ENCODE peak calls at places on chromosomes 7 and 10, in nine cellular contexts. C is HuH-7; X is activated gamma-delta T cell treated with Interleukin-2 at 50 U/mL for 16 hours; Q is stimulated activated CD4-positive, alpha-beta T cell treated with anti-CD3 and anti-CD28 coated beads, Interleukin-15, amount 100 ng/mL, for 48 hours; O is sciatic nerve; K is lung microvascular endothelial cell; F is dorsolateral prefrontal cortex; I is NCI-H1105; N is activated naive CD4-positive, alpha-beta T cell. Y is an unnamed sample.

GRCh38 chr10:119401671-119402395 is 140.7 kb downstream of the RGS10 start:
- DNase-seq in C (no peak), X (no peak), Q (no peak), O (peak), K (peak), F (no peak), I (no peak), N (no peak), Y (no peak)

GRCh38 chr10:48462482-48463020 is 142.3 kb downstream of the ARHGAP22 start:
- DNase-seq in C (no peak), X (no peak), Q (no peak), O (no peak), K (no peak), F (peak), I (no peak), N (no peak), Y (peak)

GRCh38 chr7:77353407-77353721 is 62.8 kb downstream of the GSAP start:
- DNase-seq in C (no peak), X (no peak), Q (no peak), O (no peak), K (no peak), F (no peak), I (no peak), N (no peak), Y (no peak)

GRCh38 chr10:3263082-3263481 is 90.5 kb upstream of the PITRM1 start:
- DNase-seq in C (no peak), X (no peak), Q (no peak), O (no peak), K (peak), F (no peak), I (no peak), N (no peak), Y (no peak)

GRCh38 chr7:74612015-74612829 is 45.3 kb upstream of the GTF2I start:
- DNase-seq in C (no peak), X (no peak), Q (no peak), O (no peak), K (no peak), F (no peak), I (peak), N (no peak), Y (no peak)

GRCh38 chr7:8356071-8356470 is 77.3 kb upstream of the NXPH1 start:
- DNase-seq in C (no peak), X (no peak), Q (no peak), O (no peak), K (no peak), F (no peak), I (no peak), N (no peak), Y (no peak)

GRCh38 chr7:45610019-45610418 is 35.9 kb downstream of the ADCY1 start:
- DNase-seq in C (no peak), X (no peak), Q (no peak), O (no peak), K (no peak), F (no peak), I (no peak), N (no peak), Y (no peak)

GRCh38 chr7:69654381-69654780 is 56.1 kb downstream of the AUTS2 start:
- DNase-seq in C (no peak), X (no peak), Q (no peak), O (no peak), K (no peak), F (no peak), I (peak), N (no peak), Y (no peak)

GRCh38 chr7:43292384-43292783 is 179.9 kb downstream of the HECW1 start:
- DNase-seq in C (no peak), X (no peak), Q (no peak), O (no peak), K (no peak), F (no peak), I (no peak), N (no peak), Y (no peak)

GRCh38 chr7:142432386-142432785 is 174.5 kb upstream of the PRSS58 start:
- DNase-seq in C (no peak), X (no peak), Q (no peak), O (no peak), K (peak), F (no peak), I (no peak), N (no peak), Y (no peak)

GRCh38 chr10:97631098-97631497 is 2.2 kb downstream of the MORN4 start:
- DNase-seq in C (no peak), X (no peak), Q (no peak), O (no peak), K (no peak), F (no peak), I (no peak), N (no peak), Y (no peak)

GRCh38 chr7:55574062-55574717 is 1.9 kb upstream of the VOPP1 start:
- DNase-seq in C (no peak), X (no peak), Q (no peak), O (no peak), K (peak), F (no peak), I (no peak), N (no peak), Y (no peak)

GRCh38 chr7:91836065-91836368 is 44.5 kb downstream of the MTERF1 start:
- DNase-seq in C (no peak), X (no peak), Q (no peak), O (no peak), K (no peak), F (no peak), I (peak), N (no peak), Y (no peak)

GRCh38 chr10:9239298-9239697 is 1184.8 kb downstream of the GATA3 start:
- DNase-seq in C (no peak), X (no peak), Q (no peak), O (no peak), K (no peak), F (no peak), I (no peak), N (no peak), Y (no peak)

GRCh38 chr10:82742478-82742877 is 867.5 kb downstream of the NRG3 start:
- DNase-seq in C (no peak), X (no peak), Q (no peak), O (no peak), K (peak), F (no peak), I (no peak), N (no peak), Y (no peak)

GRCh38 chr7:120874722-120875121 is 16.8 kb upstream of the TSPAN12 start:
- DNase-seq in C (no peak), X (no peak), Q (no peak), O (no peak), K (peak), F (no peak), I (no peak), N (no peak), Y (no peak)

GRCh38 chr10:79316671-79317431 is 30.4 kb upstream of the PPIF start:
- DNase-seq in C (no peak), X (no peak), Q (no peak), O (no peak), K (no peak), F (no peak), I (no peak), N (no peak), Y (peak)

GRCh38 chr7:1432411-1433082 is 26.7 kb downstream of the MICALL2 start:
- DNase-seq in C (peak), X (peak), Q (peak), O (peak), K (peak), F (peak), I (peak), N (peak), Y (peak)

GRCh38 chr7:126959649-126960048 is 293.1 kb downstream of the GRM8 start:
- DNase-seq in C (no peak), X (no peak), Q (no peak), O (no peak), K (no peak), F (no peak), I (no peak), N (no peak), Y (no peak)

GRCh38 chr10:16945566-16945965 is 128.3 kb upstream of the RSU1 start:
- DNase-seq in C (no peak), X (no peak), Q (no peak), O (no peak), K (no peak), F (no peak), I (no peak), N (no peak), Y (no peak)

GRCh38 chr10:122159159-122159970 is 111.7 kb upstream of the BTBD16 start:
- DNase-seq in C (no peak), X (no peak), Q (no peak), O (no peak), K (no peak), F (no peak), I (no peak), N (no peak), Y (no peak)

GRCh38 chr7:20112646-20113045 is 104.5 kb downstream of the MACC1 start:
- DNase-seq in C (no peak), X (no peak), Q (no peak), O (no peak), K (no peak), F (no peak), I (no peak), N (no peak), Y (no peak)

GRCh38 chr10:115982076-115982475 is 290.9 kb downstream of the GFRA1 start:
- DNase-seq in C (no peak), X (no peak), Q (no peak), O (no peak), K (no peak), F (no peak), I (no peak), N (no peak), Y (no peak)

GRCh38 chr7:100793806-100794660 is 33.3 kb downstream of the EPHB4 start:
- DNase-seq in C (no peak), X (no peak), Q (no peak), O (no peak), K (peak), F (no peak), I (no peak), N (no peak), Y (peak)

GRCh38 chr7:70098133-70098561 is 499.9 kb downstream of the AUTS2 start:
- DNase-seq in C (no peak), X (no peak), Q (no peak), O (no peak), K (no peak), F (no peak), I (peak), N (no peak), Y (no peak)

GRCh38 chr7:98123073-98123696 is 16.5 kb downstream of the LMTK2 start:
- DNase-seq in C (no peak), X (no peak), Q (no peak), O (no peak), K (no peak), F (no peak), I (no peak), N (no peak), Y (no peak)

GRCh38 chr10:130751106-130751840 is 560.2 kb downstream of the TCERG1L start:
- DNase-seq in C (no peak), X (no peak), Q (no peak), O (peak), K (no peak), F (no peak), I (no peak), N (no peak), Y (no peak)

Y was measured in H7.